ENCODE peak calls at places on chromosomes 12 and 14, in seven cellular contexts. C is GM23338, T is Karpas-422, F is HCT116, S is HepG2, W is neural progenitor cell, K is mammary epithelial cell. H is an unnamed sample.

GRCh38 chr12:8953773-8954402 is 4.4 kb upstream of the M6PR start:
- DNase-seq in C (no peak), F (no peak), T (no peak), K (no peak), S (no peak), W (no peak), H (no peak)

GRCh38 chr12:90959538-90960139 is 4.7 kb upstream of the CCER1 start:
- DNase-seq in K (peak; percentile 20), S (peak; percentile 26), C (peak; percentile 74), T (peak; percentile 82), F (peak; percentile 39), W (peak; percentile 67), H (peak; percentile 66)

GRCh38 chr12:62934799-62935674 is at the start of gene PPM1H:
- DNase-seq in F (peak; percentile 68), K (peak; percentile 11), C (peak; percentile 98), W (peak; percentile 93), T (peak; percentile 54), S (peak; percentile 86), H (peak; percentile 95)

GRCh38 chr14:35332517-35333346 is 40.5 kb downstream of the PSMA6 start:
- DNase-seq in F (no peak), S (no peak), W (no peak), C (peak; percentile 19), K (peak; percentile 70), T (no peak), H (peak; percentile 14)

GRCh38 chr12:93090768-93091172 is 161.7 kb upstream of the EEA1 start:
- DNase-seq in C (no peak), T (no peak), S (no peak), W (no peak), K (peak; percentile 82), F (peak; percentile 76), H (no peak)

GRCh38 chr12:18165422-18165871 is 75.5 kb upstream of the RERGL start:
- DNase-seq in K (peak; percentile 70), F (no peak), S (no peak), C (no peak), T (no peak), W (no peak), H (peak; percentile 80)

GRCh38 chr12:55737581-55738112 is 5.3 kb upstream of the GDF11 start:
- DNase-seq in K (no peak), F (no peak), C (no peak), T (no peak), W (peak; percentile 74), S (no peak), H (no peak)

GRCh38 chr12:120581998-120582397 is 796 bp upstream of the POP5 start:
- DNase-seq in W (no peak), F (no peak), S (no peak), K (no peak), C (no peak), T (no peak), H (no peak)

GRCh38 chr12:132787877-132788276 is 26.2 kb upstream of the ANKLE2 start:
- DNase-seq in S (no peak), W (no peak), K (no peak), C (no peak), T (no peak), F (no peak), H (no peak)

GRCh38 chr12:91920276-91920675 is 225.4 kb downstream of the BTG1 start:
- DNase-seq in T (no peak), C (no peak), W (no peak), S (no peak), K (peak; percentile 44), F (no peak), H (no peak)

GRCh38 chr14:40365305-40365704 is 933.1 kb upstream of the FBXO33 start:
- DNase-seq in K (no peak), F (no peak), C (no peak), W (no peak), T (no peak), S (no peak), H (no peak)

GRCh38 chr12:70812124-70812523 is 108.4 kb downstream of the PTPRR start:
- DNase-seq in F (no peak), S (no peak), C (no peak), T (no peak), W (no peak), K (no peak), H (no peak)

GRCh38 chr14:60175255-60175902 is 10.2 kb upstream of the DHRS7 start:
- DNase-seq in F (no peak), C (no peak), K (peak; percentile 76), T (no peak), S (no peak), W (no peak), H (no peak)

GRCh38 chr12:48040294-48040820 is 36.1 kb upstream of the COL2A1 start:
- DNase-seq in T (no peak), F (no peak), W (no peak), K (no peak), S (no peak), C (no peak), H (no peak)

GRCh38 chr14:100903672-100904185 is at the start of gene RTL1:
- DNase-seq in S (no peak), T (no peak), C (no peak), K (no peak), F (no peak), W (no peak), H (no peak)

GRCh38 chr12:54222609-54223008 is 33.8 kb upstream of the SMUG1 start:
- DNase-seq in F (no peak), S (no peak), K (peak; percentile 90), W (no peak), C (no peak), T (no peak), H (no peak)

GRCh38 chr12:114248527-114248926 is 157.4 kb downstream of the TBX5 start:
- DNase-seq in K (no peak), W (no peak), C (peak; percentile 39), S (no peak), F (no peak), T (no peak), H (no peak)

GRCh38 chr12:56670836-56671235 is 17.2 kb downstream of the PTGES3 start:
- DNase-seq in S (no peak), F (no peak), K (no peak), T (no peak), C (no peak), W (no peak), H (no peak)

DNA sequence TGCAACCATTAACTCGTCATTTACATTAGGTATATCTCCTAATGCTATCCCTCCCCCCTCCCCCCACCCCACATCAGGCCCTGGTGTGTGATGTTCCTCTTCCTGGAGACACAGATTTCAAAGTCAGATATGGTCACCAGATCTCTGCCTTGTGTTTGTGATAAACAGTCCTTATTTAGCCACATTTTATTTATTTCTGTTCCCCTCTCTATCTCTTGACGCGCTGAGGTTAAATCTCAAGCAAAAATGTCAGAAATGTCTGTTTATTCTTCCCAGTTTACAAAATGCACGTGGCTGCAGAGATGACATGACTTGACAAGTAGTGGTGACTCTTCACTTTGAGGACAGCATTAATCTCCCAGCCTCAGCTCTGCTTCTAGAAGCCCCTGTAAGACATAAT is 11.5 kb upstream of the RASSF3 start:
- DNase-seq in C (no peak), W (no peak), F (no peak), S (no peak), T (no peak), K (no peak), H (no peak)
- H2AFZ ChIP-seq in C (no peak overlapping the region), W (no peak overlapping the region), F (no peak overlapping the region), S (no peak overlapping the region), T (no peak overlapping the region), K (no peak overlapping the region), H (no peak overlapping the region)

GRCh38 chr14:48005986-48006385 is 330.6 kb upstream of the MDGA2 start:
- DNase-seq in F (no peak), C (no peak), S (no peak), T (no peak), K (no peak), W (no peak), H (no peak)

DNA sequence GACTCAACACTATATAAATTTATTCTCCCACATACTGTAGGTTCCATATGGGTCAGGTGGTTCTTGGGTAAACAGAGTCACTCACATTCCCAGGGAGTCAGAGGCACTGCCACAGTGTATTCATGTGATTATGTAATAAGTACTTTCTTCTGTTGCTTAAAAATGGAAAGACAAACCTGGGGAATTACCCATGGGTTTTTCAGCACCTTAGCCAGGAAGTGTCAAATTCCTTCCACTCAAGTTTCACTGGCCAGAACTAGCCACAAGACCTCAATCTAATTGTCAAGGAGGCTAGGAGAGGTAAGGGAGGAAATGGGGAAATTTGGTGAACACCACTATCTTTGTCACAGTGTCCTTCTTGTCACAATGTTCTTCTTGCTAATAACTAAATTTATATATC is 333.2 kb upstream of the MDGA2 start:
- DNase-seq in F (no peak), C (peak; percentile 8), K (no peak), W (no peak), T (no peak), S (no peak), H (no peak)
- H3K4me2 ChIP-seq in F (no peak overlapping the region), C (no peak overlapping the region), K (no peak overlapping the region), W (no peak overlapping the region), T (no peak overlapping the region), S (no peak overlapping the region), H (no peak overlapping the region)

DNA sequence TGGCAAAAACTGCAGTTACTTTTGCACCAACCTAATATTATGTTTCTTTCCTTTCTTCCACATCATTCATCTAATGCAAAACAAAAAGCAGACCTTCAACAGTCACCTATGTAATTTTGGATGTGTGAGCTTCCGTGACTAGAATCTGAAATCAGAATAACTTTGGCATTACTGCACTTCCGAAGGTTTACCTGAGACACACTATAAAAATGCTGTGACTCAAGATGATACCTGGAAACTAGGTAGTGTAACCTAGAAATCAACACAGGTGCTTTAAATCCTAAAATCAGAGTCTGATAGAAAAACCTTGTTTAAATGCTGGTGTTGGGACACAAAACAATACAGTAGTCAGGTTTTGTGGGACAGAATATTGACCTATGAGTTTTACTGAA is 2.2 kb downstream of the BTBD7 start:
- DNase-seq in C (no peak), S (no peak), F (no peak), W (no peak), K (peak; percentile 76), T (no peak), H (no peak)
- H4K20me1 ChIP-seq in C (peaks cover 45% of the 10 kb centered on the region), S (peaks cover 23% of the 10 kb centered on the region), F (peaks cover 8% of the 10 kb centered on the region), W (peaks cover 47% of the 10 kb centered on the region), K (no peaks in the 10 kb centered on the region), T (peaks cover 16% of the 10 kb centered on the region), H (no peaks in the 10 kb centered on the region)

GRCh38 chr12:11814362-11814761 is 164.9 kb downstream of the ETV6 start:
- DNase-seq in F (no peak), T (no peak), K (peak; percentile 76), S (peak; percentile 43), C (no peak), W (no peak), H (no peak)

GRCh38 chr12:11815397-11815796 is 165.9 kb downstream of the ETV6 start:
- DNase-seq in T (no peak), W (no peak), C (no peak), F (no peak), K (peak; percentile 50), S (no peak), H (no peak)

GRCh38 chr12:11810962-11811361 is 161.5 kb downstream of the ETV6 start:
- DNase-seq in W (no peak), K (no peak), C (no peak), T (no peak), S (no peak), F (no peak), H (no peak)

GRCh38 chr12:11812558-11813421 is 163.3 kb downstream of the ETV6 start:
- DNase-seq in K (peak; percentile 36), S (peak; percentile 78), T (no peak), C (peak; percentile 70), F (no peak), W (peak; percentile 89), H (peak; percentile 83)

DNA sequence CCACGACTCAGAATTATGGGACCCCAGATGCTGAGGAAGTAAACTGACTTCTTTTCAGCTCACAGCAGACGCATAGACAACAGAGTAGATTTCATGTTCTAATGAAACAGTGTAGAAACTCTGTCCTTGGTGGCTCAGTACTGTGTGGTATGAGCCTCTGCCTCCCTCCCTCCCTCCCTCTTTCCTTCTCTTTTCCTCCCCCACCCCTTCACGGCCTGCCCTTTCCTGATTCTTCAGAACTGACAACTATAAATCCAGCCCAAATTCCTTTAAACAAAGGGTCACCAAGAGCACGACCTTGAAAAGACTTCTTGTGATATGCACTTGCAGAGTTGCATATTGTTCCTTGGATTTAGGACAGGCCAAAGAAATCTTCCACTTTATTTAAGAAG is 163.9 kb downstream of the ETV6 start:
- DNase-seq in T (no peak), C (peak; percentile 37), S (no peak), W (peak; percentile 16), K (no peak), F (no peak), H (no peak)
- H2AFZ ChIP-seq in T (no peak overlapping the region), C (no peak overlapping the region), S (no peak overlapping the region), W (no peak overlapping the region), K (peak overlapping the region; percentile 82), F (no peak overlapping the region), H (no peak overlapping the region)

H was measured in MM.1S.